ENCODE peak calls at places on chromosomes 3 and 15, in nine cellular contexts. T is DND-41, I is foreskin fibroblast, V is tibial artery, B is astrocyte, N is spleen, S is coronary artery, W is stomach, H is HFF-Myc. U is an unnamed sample.

GRCh38 chr3:125119752-125120369 is 64.1 kb upstream of the HEG1 start:
- DNase-seq in T (no peak), I (no peak), V (no peak), B (peak), N (peak), S (no peak), W (no peak), H (no peak), U (peak)

GRCh38 chr15:66901336-66902100 is 163.9 kb upstream of the SMAD3 start:
- DNase-seq in T (no peak), I (peak), V (no peak), B (peak), N (no peak), S (no peak), W (no peak), H (no peak), U (no peak)

GRCh38 chr3:147161833-147162232 is 244.5 kb downstream of the ZIC4 start:
- DNase-seq in T (no peak), I (no peak), V (no peak), B (no peak), N (no peak), S (no peak), W (no peak), H (no peak), U (no peak)

GRCh38 chr15:35723120-35723707 is 177.2 kb upstream of the DPH6 start:
- DNase-seq in T (no peak), I (no peak), V (no peak), B (peak), N (no peak), S (no peak), W (no peak), H (no peak), U (no peak)

GRCh38 chr15:99324082-99324620 is 72.9 kb downstream of the LRRC28 start:
- DNase-seq in T (no peak), I (peak), V (peak), B (peak), N (no peak), S (no peak), W (no peak), H (peak), U (no peak)

GRCh38 chr15:33729648-33730047 is 238.6 kb upstream of the CHRM5 start:
- DNase-seq in T (no peak), I (peak), V (no peak), B (no peak), N (no peak), S (no peak), W (no peak), H (no peak), U (no peak)

GRCh38 chr3:150610785-150611184 is 7.7 kb downstream of the SELENOT start:
- DNase-seq in T (no peak), I (peak), V (no peak), B (no peak), N (no peak), S (no peak), W (no peak), H (no peak), U (no peak)

GRCh38 chr3:142873569-142873968 is 15.3 kb downstream of the PCOLCE2 start:
- DNase-seq in T (no peak), I (no peak), V (no peak), B (no peak), N (no peak), S (no peak), W (no peak), H (no peak), U (no peak)

GRCh38 chr3:54213910-54214309 is 91.6 kb downstream of the CACNA2D3 start:
- DNase-seq in T (no peak), I (no peak), V (no peak), B (no peak), N (no peak), S (no peak), W (no peak), H (no peak), U (no peak)

GRCh38 chr15:34335176-34335575 is 2.4 kb downstream of the SLC12A6 start:
- DNase-seq in T (no peak), I (peak), V (no peak), B (no peak), N (no peak), S (no peak), W (no peak), H (no peak), U (no peak)

GRCh38 chr3:187130346-187131066 is 8.8 kb downstream of the RPL39L start:
- DNase-seq in T (no peak), I (peak), V (no peak), B (peak), N (no peak), S (no peak), W (no peak), H (peak), U (peak)

GRCh38 chr3:179179256-179179655 is 31.1 kb downstream of the PIK3CA start:
- DNase-seq in T (no peak), I (no peak), V (no peak), B (no peak), N (no peak), S (no peak), W (no peak), H (no peak), U (no peak)

GRCh38 chr15:88480981-88481380 is 13.5 kb downstream of the MRPS11 start:
- DNase-seq in T (no peak), I (no peak), V (no peak), B (no peak), N (no peak), S (no peak), W (no peak), H (no peak), U (no peak)

GRCh38 chr3:101940521-101940992 is 91.2 kb downstream of the NFKBIZ start:
- DNase-seq in T (no peak), I (peak), V (peak), B (peak), N (peak), S (no peak), W (no peak), H (peak), U (no peak)

GRCh38 chr3:19662516-19662915 is 271.5 kb downstream of the EFHB start:
- DNase-seq in T (no peak), I (no peak), V (no peak), B (no peak), N (no peak), S (no peak), W (no peak), H (no peak), U (no peak)

GRCh38 chr3:48594431-48595049 is 589 bp downstream of the COL7A1 start:
- DNase-seq in T (no peak), I (peak), V (no peak), B (no peak), N (no peak), S (no peak), W (no peak), H (peak), U (no peak)

GRCh38 chr15:71755092-71755491 is 55.3 kb upstream of the NR2E3 start:
- DNase-seq in T (no peak), I (no peak), V (no peak), B (no peak), N (no peak), S (no peak), W (no peak), H (no peak), U (no peak)

GRCh38 chr3:110680365-110680909 is 391.2 kb upstream of the NECTIN3 start:
- DNase-seq in T (no peak), I (peak), V (no peak), B (peak), N (no peak), S (no peak), W (no peak), H (no peak), U (no peak)

GRCh38 chr15:53611145-53611920 is 148.1 kb downstream of the WDR72 start:
- DNase-seq in T (no peak), I (no peak), V (no peak), B (peak), N (no peak), S (no peak), W (no peak), H (no peak), U (no peak)

GRCh38 chr3:138127636-138128365 is 4.4 kb downstream of the A4GNT start:
- DNase-seq in T (no peak), I (no peak), V (no peak), B (no peak), N (no peak), S (no peak), W (no peak), H (no peak), U (no peak)

GRCh38 chr3:180770639-180771038 is 91.3 kb upstream of the CCDC39 start:
- DNase-seq in T (no peak), I (no peak), V (no peak), B (no peak), N (no peak), S (no peak), W (no peak), H (no peak), U (no peak)

DNA sequence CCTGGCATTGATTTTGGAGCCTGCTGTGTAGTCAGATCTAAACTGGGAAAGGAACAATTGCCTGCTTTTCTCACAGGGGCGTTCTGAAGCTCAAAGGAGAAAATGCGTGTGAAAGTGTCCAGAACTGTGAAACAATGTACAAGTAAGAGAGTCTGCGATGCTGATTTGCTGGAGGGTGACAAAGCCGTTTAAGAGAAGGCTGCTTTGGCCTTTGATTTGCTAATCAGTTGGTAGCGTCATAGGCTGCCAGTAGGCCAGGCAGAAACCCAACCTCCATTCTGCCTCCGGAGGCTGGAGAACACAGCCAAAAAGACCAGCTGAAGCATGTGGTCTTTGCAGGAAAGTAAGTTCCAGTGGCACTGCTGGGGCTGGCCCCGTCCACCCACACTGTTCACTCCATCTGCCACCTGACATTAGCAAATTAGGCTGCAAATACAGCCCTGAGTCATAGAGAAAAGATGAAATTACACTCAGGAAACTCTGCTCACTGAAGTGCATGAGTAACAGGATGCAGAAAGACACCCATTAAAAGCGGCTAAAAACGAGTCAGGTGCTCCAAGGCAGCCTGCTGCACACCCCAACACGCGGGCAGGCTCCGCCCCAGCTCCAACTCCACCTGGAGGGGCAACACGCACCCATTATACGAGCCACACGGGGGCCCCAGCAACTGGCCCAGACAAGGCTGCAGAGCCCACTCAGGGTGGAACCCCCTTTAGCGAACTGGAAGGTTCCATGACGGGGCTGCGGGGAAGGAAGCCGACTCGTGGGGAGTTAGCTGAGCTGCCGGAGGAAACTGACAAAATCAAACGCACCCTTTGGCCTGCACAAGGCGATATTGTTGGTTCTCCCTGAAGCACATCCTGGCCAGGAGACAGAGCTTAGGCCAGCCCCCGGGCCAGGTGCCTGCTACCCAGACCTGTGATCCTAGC is 31.6 kb downstream of the ZDHHC19 start:
- DNase-seq in T (peak), I (peak), V (no peak), B (peak), N (peak), S (no peak), W (no peak), H (peak), U (peak)
- TF ChIP-seq CTCF in T (peak), I (no peak), V (no peak), B (no peak), N (no peak), S (no peak), W (no peak), H (no peak), U (peak)

DNA sequence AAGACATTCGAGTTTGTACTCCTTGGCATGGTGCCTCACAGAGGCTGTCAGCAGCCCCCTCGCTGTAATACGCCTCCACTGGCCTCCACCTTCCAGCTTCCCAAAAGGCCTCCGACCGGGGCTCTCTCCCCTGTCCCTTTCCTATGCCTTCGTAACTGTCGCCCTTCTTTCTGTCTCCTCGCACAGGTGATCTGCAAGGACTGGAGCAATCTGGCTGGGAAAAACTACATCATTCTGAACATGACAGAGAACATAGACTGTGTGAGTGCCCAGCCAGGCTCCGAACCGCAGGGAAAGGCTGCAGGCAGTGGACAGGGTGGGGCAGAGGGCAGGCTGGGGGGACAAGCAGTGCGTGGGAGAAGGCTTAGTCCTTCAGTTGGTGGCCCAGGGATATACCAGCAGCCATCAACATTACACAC is 10.7 kb upstream of the ABTB1 start:
- DNase-seq in T (no peak), I (no peak), V (no peak), B (no peak), N (no peak), S (peak), W (no peak), H (no peak), U (no peak)
- TF ChIP-seq CTCF in T (no peak), I (no peak), V (no peak), B (no peak), N (no peak), S (no peak), W (no peak), H (no peak), U (no peak)

DNA sequence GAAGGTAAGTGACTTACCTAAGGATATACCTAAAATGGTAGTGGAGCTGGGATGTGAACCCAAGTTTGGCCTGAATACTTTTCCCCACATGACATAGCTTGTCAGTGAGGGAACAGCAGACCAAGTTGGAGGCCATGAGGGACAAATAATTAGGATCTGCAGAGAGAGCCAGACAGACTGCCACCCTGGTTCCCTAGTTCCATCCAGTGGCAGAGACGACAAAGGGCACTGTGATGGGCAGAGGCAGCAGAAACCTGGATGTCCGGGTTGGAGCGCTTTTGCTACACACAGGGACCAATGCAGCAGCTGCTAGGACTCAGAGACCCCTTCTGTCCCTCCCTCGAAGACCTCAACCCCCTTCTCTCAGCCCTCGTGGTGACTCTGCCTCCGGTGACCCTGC is 1.2 kb downstream of the CPLX3 start:
- DNase-seq in T (no peak), I (no peak), V (no peak), B (no peak), N (no peak), S (no peak), W (no peak), H (no peak), U (no peak)
- TF ChIP-seq CTCF in T (no peak), I (no peak), V (no peak), B (no peak), N (no peak), S (no peak), W (no peak), H (no peak), U (no peak)

DNA sequence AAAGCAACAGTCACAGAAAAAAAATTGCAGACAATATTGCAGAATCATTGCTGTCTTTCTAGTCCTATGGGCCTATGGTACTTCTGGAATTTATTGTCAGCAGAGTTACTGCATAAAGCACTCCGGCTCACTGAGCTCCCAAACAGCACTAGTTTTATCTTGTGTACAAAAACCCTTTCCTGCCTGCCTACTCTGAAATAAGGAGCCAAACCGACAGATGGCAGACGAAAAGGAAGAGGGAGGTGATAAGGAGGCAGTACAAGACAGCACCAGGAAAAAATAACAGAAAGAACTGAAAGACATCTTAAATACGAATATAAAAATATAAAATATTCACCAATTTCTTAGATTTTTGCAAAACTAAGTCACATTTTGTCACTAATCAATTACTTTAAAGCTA is 15.6 kb downstream of the HERC1 start:
- DNase-seq in T (peak), I (no peak), V (no peak), B (peak), N (no peak), S (no peak), W (no peak), H (no peak), U (no peak)
- TF ChIP-seq CTCF in T (no peak), I (no peak), V (no peak), B (no peak), N (no peak), S (no peak), W (no peak), H (no peak), U (no peak)

GRCh38 chr3:78742041-78742440 is 1025.8 kb downstream of the ROBO1 start:
- DNase-seq in T (no peak), I (peak), V (no peak), B (no peak), N (no peak), S (no peak), W (no peak), H (no peak), U (no peak)

GRCh38 chr3:78737988-78738387 is 1029.8 kb downstream of the ROBO1 start:
- DNase-seq in T (no peak), I (peak), V (no peak), B (peak), N (no peak), S (no peak), W (no peak), H (no peak), U (no peak)

GRCh38 chr3:78736863-78737262 is 1030.9 kb downstream of the ROBO1 start:
- DNase-seq in T (no peak), I (peak), V (no peak), B (no peak), N (no peak), S (no peak), W (no peak), H (no peak), U (no peak)

GRCh38 chr3:78745847-78746246 is 1022.0 kb downstream of the ROBO1 start:
- DNase-seq in T (no peak), I (no peak), V (no peak), B (no peak), N (no peak), S (no peak), W (no peak), H (no peak), U (no peak)

DNA sequence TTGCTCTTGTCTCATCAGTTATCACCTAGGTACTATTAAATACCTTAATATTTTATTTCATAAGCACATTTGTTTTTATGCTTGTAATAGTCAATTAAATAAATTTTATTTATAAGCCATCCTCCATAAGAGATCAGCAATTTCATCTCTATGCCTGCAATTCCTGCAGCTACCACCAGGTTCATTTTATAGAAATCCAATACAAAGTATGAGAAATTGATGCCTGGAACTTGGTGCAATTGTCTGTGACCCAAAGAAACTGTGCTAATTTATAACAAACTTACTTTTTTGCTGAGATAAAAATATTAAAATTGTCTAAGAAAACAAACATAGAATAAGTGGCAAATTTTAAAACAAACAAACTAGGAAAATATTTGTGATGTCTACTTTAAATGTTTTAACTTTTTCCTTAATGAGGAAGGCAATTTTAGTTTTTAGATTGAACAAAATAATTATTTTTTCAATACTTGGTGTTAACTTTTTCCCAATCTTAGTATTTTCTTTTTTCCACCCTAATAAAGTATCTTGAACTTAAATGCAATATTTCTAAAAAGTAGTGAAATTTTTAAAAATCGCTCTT is 1026.6 kb downstream of the ROBO1 start:
- DNase-seq in T (no peak), I (peak), V (no peak), B (no peak), N (no peak), S (no peak), W (no peak), H (no peak), U (no peak)
- TF ChIP-seq CTCF in T (peak), I (peak), V (peak), B (peak), N (peak), S (no peak), W (no peak), H (peak), U (no peak)